ENCODE peak calls at places on chromosomes 6 and 20, in nine cellular contexts. T is lower lobe of right lung, O is fibroblast of pulmonary artery, N is fibroblast of mammary gland, J is right lobe of liver, Z is WTC11, W is astrocyte, E is upper lobe of right lung, K is tibial nerve. H is an unnamed sample.

GRCh38 chr6:14748679-14749078 is 497.2 kb upstream of the JARID2 start:
- DNase-seq in J (no peak), Z (no peak), O (no peak), W (no peak), K (no peak), N (peak; percentile 63), E (no peak), T (no peak), H (no peak)

GRCh38 chr6:32472781-32473377 is 33.2 kb downstream of the HLA-DRA start:
- DNase-seq in O (no peak), Z (no peak), J (no peak), N (no peak), T (no peak), E (no peak), W (no peak), K (no peak), H (no peak)

GRCh38 chr6:77457720-77458349 is 5.5 kb downstream of the HTR1B start:
- DNase-seq in K (peak; percentile 86), O (peak; percentile 98), E (no peak), Z (peak; percentile 85), W (peak; percentile 85), N (peak; percentile 97), T (peak; percentile 47), J (no peak), H (peak; percentile 34)

GRCh38 chr6:33974471-33974870 is 170.7 kb upstream of the MLN start:
- DNase-seq in W (no peak), Z (peak; percentile 22), N (no peak), K (no peak), J (no peak), E (peak; percentile 9), O (no peak), T (no peak), H (no peak)

GRCh38 chr6:35731736-35732532 is 4.9 kb upstream of the ARMC12 start:
- DNase-seq in O (peak; percentile 99), Z (peak; percentile 94), E (peak; percentile 100), N (peak; percentile 99), T (peak; percentile 99), W (peak; percentile 81), K (peak; percentile 98), J (peak; percentile 97), H (no peak)

GRCh38 chr20:62201173-62202082 is 18.6 kb downstream of the MTG2 start:
- DNase-seq in T (peak; percentile 39), Z (no peak), W (no peak), O (no peak), N (no peak), E (no peak), K (no peak), J (no peak), H (no peak)

GRCh38 chr20:25196701-25197120 is 1.2 kb downstream of the ENTPD6 start:
- DNase-seq in Z (no peak), O (no peak), N (no peak), K (no peak), W (no peak), T (no peak), J (no peak), E (no peak), H (no peak)

GRCh38 chr20:11436113-11436890 is 481.4 kb upstream of the BTBD3 start:
- DNase-seq in T (no peak), W (no peak), Z (no peak), J (no peak), E (no peak), O (no peak), K (no peak), N (no peak), H (no peak)

GRCh38 chr6:42845327-42845694 is 34.1 kb upstream of the RPL7L1 start:
- DNase-seq in N (no peak), K (no peak), W (no peak), T (no peak), J (peak; percentile 60), O (no peak), E (no peak), Z (no peak), H (no peak)

GRCh38 chr20:41167481-41168253 is 30.3 kb downstream of the PLCG1 start:
- DNase-seq in E (peak; percentile 32), O (no peak), T (peak; percentile 10), J (no peak), W (no peak), Z (no peak), N (no peak), K (no peak), H (no peak)

GRCh38 chr6:165988306-165988756 is 179.3 kb downstream of the TBXT start:
- DNase-seq in N (no peak), T (no peak), E (no peak), W (no peak), O (no peak), K (no peak), J (no peak), Z (peak; percentile 56), H (no peak)

GRCh38 chr6:119727504-119728219 is 378.1 kb upstream of the MAN1A1 start:
- DNase-seq in W (no peak), Z (peak; percentile 29), E (peak; percentile 18), O (no peak), J (no peak), K (no peak), T (no peak), N (no peak), H (no peak)

GRCh38 chr20:37154684-37155298 is 24.3 kb upstream of the RPN2 start:
- DNase-seq in E (no peak), N (no peak), K (no peak), J (no peak), W (no peak), O (no peak), T (no peak), Z (no peak), H (no peak)

GRCh38 chr6:4802312-4802935 is 26.2 kb downstream of the CDYL start:
- DNase-seq in W (no peak), N (no peak), Z (no peak), O (no peak), J (no peak), T (no peak), K (no peak), E (no peak), H (no peak)

GRCh38 chr6:125191916-125192609 is 38.5 kb downstream of the TPD52L1 start:
- DNase-seq in E (no peak), J (no peak), W (peak; percentile 80), K (peak; percentile 34), O (peak; percentile 91), N (peak; percentile 89), T (peak; percentile 53), Z (peak; percentile 68), H (peak; percentile 59)

GRCh38 chr6:14270925-14271791 is 153.6 kb downstream of the CD83 start:
- DNase-seq in K (no peak), O (peak; percentile 80), Z (no peak), N (peak; percentile 84), E (no peak), J (no peak), W (peak; percentile 97), T (peak; percentile 45), H (peak; percentile 91)

GRCh38 chr20:47989957-47990356 is 204.7 kb upstream of the SULF2 start:
- DNase-seq in N (no peak), T (no peak), K (no peak), W (no peak), Z (no peak), E (no peak), O (no peak), J (no peak), H (no peak)

GRCh38 chr20:39880890-39881289 is 808.1 kb downstream of the MAFB start:
- DNase-seq in N (peak; percentile 88), T (no peak), O (no peak), W (peak; percentile 38), E (no peak), J (no peak), Z (no peak), K (no peak), H (no peak)
- TF ChIP-seq CTCF in N (peak; percentile 53), T (no peak), O (no peak), W (peak; percentile 13), E (peak; percentile 12), J (peak; percentile 23), Z (no peak), K (no peak), H (peak; percentile 12)

GRCh38 chr6:111306104-111306888 is 176.7 kb downstream of the REV3L start:
- DNase-seq in N (no peak), O (no peak), E (no peak), T (no peak), W (no peak), K (no peak), J (no peak), Z (peak; percentile 16), H (no peak)
- TF ChIP-seq CTCF in N (no peak), O (no peak), E (no peak), T (no peak), W (no peak), K (no peak), J (no peak), Z (no peak), H (peak; percentile 2)

DNA sequence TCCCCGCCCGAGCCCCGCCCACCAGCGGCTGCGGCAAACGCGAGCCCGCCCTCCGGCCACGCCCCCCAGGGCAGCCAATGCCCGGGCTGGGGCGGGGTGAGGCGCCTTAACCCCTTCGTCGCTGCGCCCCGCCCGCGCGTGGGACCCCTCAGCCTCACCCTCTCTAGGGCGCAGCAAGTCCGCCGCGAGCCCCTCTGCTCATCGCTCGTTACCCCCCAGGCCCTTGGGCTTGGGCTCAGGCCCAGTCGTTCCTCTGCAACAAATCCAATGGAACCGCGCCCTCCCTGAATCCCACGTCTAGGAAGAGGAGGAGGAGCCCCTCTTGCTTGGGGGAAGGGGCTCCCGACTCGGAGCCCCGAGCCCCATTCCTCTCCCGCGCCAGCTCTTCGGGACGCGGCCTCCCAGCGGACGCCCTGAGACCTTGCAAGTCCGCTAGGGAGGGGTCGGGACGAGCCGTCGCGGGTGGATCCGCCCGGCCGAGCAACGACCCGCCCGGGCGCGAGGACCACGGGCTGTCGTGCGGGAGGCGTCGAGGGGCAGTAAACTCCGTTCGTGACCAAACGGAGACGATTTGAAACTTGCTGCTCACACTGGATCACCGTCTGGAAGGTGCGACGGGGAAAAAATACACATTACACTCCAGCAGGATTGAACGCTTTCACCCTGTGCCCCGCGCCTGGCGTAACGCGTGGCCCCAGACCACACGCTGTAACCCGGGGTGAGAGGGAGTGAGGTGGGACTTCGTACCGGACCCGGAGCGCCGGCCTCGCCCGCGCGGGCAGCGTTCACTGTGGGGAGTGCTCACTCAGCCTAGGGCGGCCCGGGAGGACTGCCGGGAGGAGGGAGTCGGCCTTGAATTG is 463 bp upstream of the LZTS3 start:
- DNase-seq in E (peak; percentile 96), J (peak; percentile 94), O (peak; percentile 75), W (peak; percentile 47), K (peak; percentile 80), T (peak; percentile 93), Z (peak; percentile 96), N (peak; percentile 59), H (no peak)
- TF ChIP-seq CTCF in E (peak; percentile 29), J (no peak), O (no peak), W (no peak), K (peak; percentile 50), T (no peak), Z (no peak), N (no peak), H (peak; percentile 13)

DNA sequence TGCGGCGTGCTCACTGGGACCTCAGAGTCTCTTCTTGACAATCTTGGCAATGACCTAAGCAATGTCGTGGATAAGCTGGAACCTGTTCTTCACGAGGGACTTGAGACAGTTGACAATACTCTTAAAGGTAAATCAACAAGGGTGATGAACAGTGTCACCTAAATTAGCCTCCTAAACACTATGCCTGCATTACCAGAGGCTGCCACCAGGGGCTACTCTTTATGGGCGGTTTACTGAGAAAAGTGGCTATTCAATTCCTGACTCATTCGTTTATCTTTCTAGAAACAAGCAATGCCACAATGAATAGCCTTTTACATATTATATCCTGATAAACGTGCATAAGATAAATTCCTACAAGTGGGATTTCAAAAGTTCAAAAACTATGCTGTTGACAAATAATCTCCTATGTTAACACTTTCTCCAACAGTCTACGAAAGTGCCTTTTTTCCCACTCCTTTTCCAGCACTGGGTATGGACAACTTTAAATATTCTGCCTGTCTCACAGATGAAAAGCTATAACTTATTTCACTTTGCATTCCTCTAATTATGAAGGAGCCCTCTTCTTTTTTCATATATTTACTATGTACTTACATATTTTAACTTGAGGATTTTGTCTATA is 1.3 kb downstream of the BPIFA2 start:
- DNase-seq in E (no peak), W (no peak), J (no peak), O (no peak), N (peak; percentile 4), T (no peak), Z (peak; percentile 70), K (no peak), H (no peak)
- TF ChIP-seq CTCF in E (peak; percentile 35), W (peak; percentile 41), J (peak; percentile 15), O (peak; percentile 45), N (peak; percentile 54), T (peak; percentile 36), Z (peak; percentile 64), K (no peak), H (peak; percentile 52)

H was measured in kidney epithelial cell.